ENCODE peak calls at places on chromosomes 3 and 15, in five cellular contexts. Q is retinal pigment epithelial cell; H is transverse colon; O is neural crest cell; U is CD8-positive, alpha-beta T cell. Y is an unnamed sample.

GRCh38 chr15:48040166-48040817 is 80.5 kb upstream of the SLC24A5 start:
- DNase-seq in Q (peak; percentile 78), H (peak; percentile 30), O (no peak), U (no peak), Y (no peak)

GRCh38 chr3:59142581-59142980 is 92.8 kb upstream of the CFAP20DC start:
- DNase-seq in Q (peak; percentile 21), H (no peak), O (no peak), U (no peak), Y (no peak)

GRCh38 chr3:43997788-43998373 is 243.8 kb upstream of the TOPAZ1 start:
- DNase-seq in Q (no peak), H (no peak), O (peak; percentile 21), U (no peak), Y (no peak)

GRCh38 chr3:12159227-12159601 is 502 bp upstream of the TIMP4 start:
- DNase-seq in Q (no peak), H (no peak), O (peak; percentile 2), U (no peak), Y (no peak)

GRCh38 chr3:27533718-27534578 is 49.8 kb upstream of the SLC4A7 start:
- DNase-seq in Q (peak; percentile 78), H (peak; percentile 29), O (no peak), U (no peak), Y (no peak)

GRCh38 chr3:117761992-117762944 is 1052.7 kb downstream of the TUSC7 start:
- DNase-seq in Q (no peak), H (no peak), O (no peak), U (no peak), Y (no peak)

GRCh38 chr3:189822726-189823125 is 191.5 kb downstream of the TP63 start:
- DNase-seq in Q (no peak), H (no peak), O (no peak), U (no peak), Y (no peak)

GRCh38 chr3:52532517-52532837 is 1.2 kb downstream of the NT5DC2 start:
- DNase-seq in Q (no peak), H (peak; percentile 62), O (peak; percentile 13), U (peak; percentile 55), Y (peak; percentile 26)

GRCh38 chr15:67137319-67137718 is 71.9 kb downstream of the SMAD3 start:
- DNase-seq in Q (no peak), H (no peak), O (no peak), U (no peak), Y (no peak)

GRCh38 chr3:147049901-147050300 is 356.4 kb downstream of the ZIC4 start:
- DNase-seq in Q (no peak), H (no peak), O (no peak), U (no peak), Y (no peak)

DNA sequence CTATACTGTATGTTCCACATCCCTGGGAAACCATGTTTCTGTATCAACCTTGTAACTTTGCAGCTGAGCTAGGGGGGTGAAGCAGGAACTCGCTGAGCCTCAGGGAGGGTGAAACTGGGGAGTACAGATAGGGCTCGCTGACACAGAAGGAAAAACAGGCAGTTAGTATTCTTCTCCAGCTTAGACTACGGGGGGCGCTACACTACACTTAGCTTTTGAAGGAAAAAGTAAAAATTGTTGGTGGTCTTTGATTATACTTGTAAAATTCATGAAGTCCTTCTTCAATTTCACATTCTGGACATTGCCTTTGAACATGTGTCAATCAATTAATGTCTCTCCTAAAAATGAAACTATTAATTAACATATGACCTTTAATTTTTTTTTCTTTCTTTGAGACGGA is 73.5 kb upstream of the RGMA start:
- DNase-seq in Q (no peak), H (no peak), O (no peak), U (no peak), Y (no peak)
- TF ChIP-seq CTCF in Q (no peak), H (no peak), O (no peak), U (no peak), Y (no peak)

GRCh38 chr3:130866327-130866726 is 27.6 kb upstream of the ATP2C1 start:
- DNase-seq in Q (no peak), H (no peak), O (no peak), U (no peak), Y (no peak)
- TF ChIP-seq CTCF in Q (no peak), H (no peak), O (no peak), U (no peak), Y (no peak)

GRCh38 chr15:77784361-77785292 is 151.9 kb upstream of the LINGO1 start:
- DNase-seq in Q (no peak), H (no peak), O (peak; percentile 10), U (no peak), Y (no peak)
- TF ChIP-seq CTCF in Q (peak; percentile 52), H (no peak), O (peak; percentile 48), U (no peak), Y (no peak)

GRCh38 chr15:75758071-75758872 is 45.6 kb upstream of the CSPG4 start:
- DNase-seq in Q (peak; percentile 40), H (peak; percentile 93), O (peak; percentile 76), U (peak; percentile 74), Y (no peak)
- TF ChIP-seq CTCF in Q (peak; percentile 37), H (peak; percentile 29), O (peak; percentile 35), U (no peak), Y (no peak)

GRCh38 chr3:187430576-187430975 is 62.4 kb downstream of the RTP4 start:
- DNase-seq in Q (no peak), H (no peak), O (no peak), U (no peak), Y (no peak)
- TF ChIP-seq CTCF in Q (peak; percentile 28), H (no peak), O (peak; percentile 22), U (no peak), Y (no peak)

Y was measured in natural killer cell.